ENCODE peak calls at places on chromosomes 1 and 21, in five cellular contexts. I is sciatic nerve, T is EH, G is Peyer's patch, L is NCI-H1436. X is an unnamed sample.

GRCh38 chr21:44710756-44711326 is 531 bp downstream of the TSPEAR start:
- DNase-seq in T (no peak), L (peak), G (no peak), I (no peak), X (peak)

GRCh38 chr1:107443860-107444259 is 303.0 kb downstream of the NTNG1 start:
- DNase-seq in T (no peak), I (no peak), L (no peak), G (no peak), X (no peak)

GRCh38 chr1:29700522-29700921 is 464.2 kb downstream of the PTPRU start:
- DNase-seq in L (no peak), I (no peak), T (no peak), G (no peak), X (no peak)

GRCh38 chr1:180231506-180232420 is 1.7 kb downstream of the LHX4 start:
- DNase-seq in I (no peak), G (no peak), T (peak), L (no peak), X (peak)

GRCh38 chr21:35819134-35819533 is 241.2 kb downstream of the SETD4 start:
- DNase-seq in I (no peak), T (no peak), L (no peak), G (no peak), X (no peak)

GRCh38 chr1:93448292-93448982 is 519 bp downstream of the FNBP1L start:
- DNase-seq in G (peak), I (peak), T (peak), L (peak), X (peak)

GRCh38 chr1:111507411-111508201 is 4.2 kb upstream of the ADORA3 start:
- DNase-seq in G (peak), I (peak), L (no peak), T (peak), X (peak)

GRCh38 chr1:10942542-10942912 is 69.9 kb upstream of the TARDBP start:
- DNase-seq in G (no peak), L (no peak), I (no peak), T (no peak), X (no peak)

GRCh38 chr1:234702342-234703000 is 92.5 kb upstream of the IRF2BP2 start:
- DNase-seq in L (no peak), G (no peak), T (no peak), I (no peak), X (no peak)

GRCh38 chr1:37020653-37021277 is 13.6 kb downstream of the GRIK3 start:
- DNase-seq in T (no peak), I (no peak), G (no peak), L (no peak), X (no peak)